ENCODE peak calls at places on chromosomes 16 and 17, in seven cellular contexts. One of them, this sample, is unnamed.

GRCh38 chr17:16371742-16372141 is 9.1 kb upstream of the UBB start:
- DNase-seq in upper lobe of left lung: no peak
- DNase-seq in body of pancreas: no peak
- DNase-seq in SK-N-SH: peak; percentile 26
- DNase-seq in fibroblast of villous mesenchyme: peak; percentile 77
- DNase-seq in mucosa of descending colon: no peak
- DNase-seq in foreskin fibroblast: peak; percentile 94
- DNase-seq in this sample: peak; percentile 52

GRCh38 chr17:27407916-27408846 is 48.1 kb upstream of the KSR1 start:
- DNase-seq in upper lobe of left lung: no peak
- DNase-seq in body of pancreas: no peak
- DNase-seq in SK-N-SH: no peak
- DNase-seq in fibroblast of villous mesenchyme: peak; percentile 60
- DNase-seq in mucosa of descending colon: no peak
- DNase-seq in foreskin fibroblast: peak; percentile 79
- DNase-seq in this sample: peak; percentile 76

GRCh38 chr17:48814504-48814903 is 2.5 kb downstream of the TTLL6 start:
- DNase-seq in upper lobe of left lung: no peak
- DNase-seq in body of pancreas: peak; percentile 57
- DNase-seq in SK-N-SH: peak; percentile 87
- DNase-seq in fibroblast of villous mesenchyme: peak; percentile 62
- DNase-seq in mucosa of descending colon: no peak
- DNase-seq in foreskin fibroblast: peak; percentile 65
- DNase-seq in this sample: peak; percentile 17

GRCh38 chr17:29791336-29791735 is 138.7 kb downstream of the SSH2 start:
- DNase-seq in upper lobe of left lung: no peak
- DNase-seq in body of pancreas: no peak
- DNase-seq in SK-N-SH: no peak
- DNase-seq in fibroblast of villous mesenchyme: no peak
- DNase-seq in mucosa of descending colon: no peak
- DNase-seq in foreskin fibroblast: no peak
- DNase-seq in this sample: no peak

GRCh38 chr17:2090804-2091534 is 36.1 kb downstream of the HIC1 start:
- DNase-seq in upper lobe of left lung: no peak
- DNase-seq in body of pancreas: peak; percentile 53
- DNase-seq in SK-N-SH: peak; percentile 36
- DNase-seq in fibroblast of villous mesenchyme: peak; percentile 97
- DNase-seq in mucosa of descending colon: no peak
- DNase-seq in foreskin fibroblast: peak; percentile 96
- DNase-seq in this sample: peak; percentile 96

GRCh38 chr17:15469260-15469659 is 1.8 kb upstream of the CDRT4 start:
- DNase-seq in upper lobe of left lung: no peak
- DNase-seq in body of pancreas: no peak
- DNase-seq in SK-N-SH: peak; percentile 54
- DNase-seq in fibroblast of villous mesenchyme: no peak
- DNase-seq in mucosa of descending colon: no peak
- DNase-seq in foreskin fibroblast: peak; percentile 41
- DNase-seq in this sample: no peak

GRCh38 chr17:40596261-40596919 is 31.1 kb upstream of the CCR7 start:
- DNase-seq in upper lobe of left lung: no peak
- DNase-seq in body of pancreas: no peak
- DNase-seq in SK-N-SH: peak; percentile 32
- DNase-seq in fibroblast of villous mesenchyme: peak; percentile 14
- DNase-seq in mucosa of descending colon: no peak
- DNase-seq in foreskin fibroblast: no peak
- DNase-seq in this sample: no peak

GRCh38 chr16:21117567-21117966 is 33.1 kb downstream of the DNAH3 start:
- DNase-seq in upper lobe of left lung: no peak
- DNase-seq in body of pancreas: no peak
- DNase-seq in SK-N-SH: no peak
- DNase-seq in fibroblast of villous mesenchyme: no peak
- DNase-seq in mucosa of descending colon: no peak
- DNase-seq in foreskin fibroblast: no peak
- DNase-seq in this sample: no peak

GRCh38 chr17:29292071-29292991 is 1.6 kb downstream of the NUFIP2 start:
- DNase-seq in upper lobe of left lung: peak; percentile 81
- DNase-seq in body of pancreas: peak; percentile 67
- DNase-seq in SK-N-SH: peak; percentile 83
- DNase-seq in fibroblast of villous mesenchyme: peak; percentile 55
- DNase-seq in mucosa of descending colon: peak; percentile 84
- DNase-seq in foreskin fibroblast: peak; percentile 73
- DNase-seq in this sample: peak; percentile 40

GRCh38 chr17:64992325-64992802 is 64.2 kb downstream of the GNA13 start:
- DNase-seq in upper lobe of left lung: no peak
- DNase-seq in body of pancreas: no peak
- DNase-seq in SK-N-SH: no peak
- DNase-seq in fibroblast of villous mesenchyme: peak; percentile 34
- DNase-seq in mucosa of descending colon: no peak
- DNase-seq in foreskin fibroblast: peak; percentile 58
- DNase-seq in this sample: peak; percentile 26

GRCh38 chr16:67767953-67768352 is 38.4 kb downstream of the RANBP10 start:
- DNase-seq in upper lobe of left lung: peak; percentile 34
- DNase-seq in body of pancreas: no peak
- DNase-seq in SK-N-SH: no peak
- DNase-seq in fibroblast of villous mesenchyme: peak; percentile 74
- DNase-seq in mucosa of descending colon: no peak
- DNase-seq in foreskin fibroblast: peak; percentile 83
- DNase-seq in this sample: peak; percentile 48

GRCh38 chr16:68902376-68903345 is 59.3 kb downstream of the TANGO6 start:
- DNase-seq in upper lobe of left lung: peak; percentile 47
- DNase-seq in body of pancreas: peak; percentile 63
- DNase-seq in SK-N-SH: peak; percentile 55
- DNase-seq in fibroblast of villous mesenchyme: peak; percentile 62
- DNase-seq in mucosa of descending colon: no peak
- DNase-seq in foreskin fibroblast: peak; percentile 55
- DNase-seq in this sample: peak; percentile 42

GRCh38 chr16:89708481-89708931 is 7.0 kb upstream of the SPATA2L start:
- DNase-seq in upper lobe of left lung: no peak
- DNase-seq in body of pancreas: no peak
- DNase-seq in SK-N-SH: no peak
- DNase-seq in fibroblast of villous mesenchyme: no peak
- DNase-seq in mucosa of descending colon: peak; percentile 81
- DNase-seq in foreskin fibroblast: no peak
- DNase-seq in this sample: no peak

GRCh38 chr17:49525831-49526741 is 31.0 kb downstream of the NGFR start:
- DNase-seq in upper lobe of left lung: no peak
- DNase-seq in body of pancreas: peak; percentile 33
- DNase-seq in SK-N-SH: peak; percentile 15
- DNase-seq in fibroblast of villous mesenchyme: no peak
- DNase-seq in mucosa of descending colon: no peak
- DNase-seq in foreskin fibroblast: no peak
- DNase-seq in this sample: no peak

GRCh38 chr16:24125199-24125598 is 130.9 kb upstream of the CACNG3 start:
- DNase-seq in upper lobe of left lung: no peak
- DNase-seq in body of pancreas: no peak
- DNase-seq in SK-N-SH: no peak
- DNase-seq in fibroblast of villous mesenchyme: no peak
- DNase-seq in mucosa of descending colon: no peak
- DNase-seq in foreskin fibroblast: no peak
- DNase-seq in this sample: no peak

GRCh38 chr16:56788435-56788834 is 58.5 kb downstream of the NUP93 start:
- DNase-seq in upper lobe of left lung: no peak
- DNase-seq in body of pancreas: no peak
- DNase-seq in SK-N-SH: no peak
- DNase-seq in fibroblast of villous mesenchyme: no peak
- DNase-seq in mucosa of descending colon: no peak
- DNase-seq in foreskin fibroblast: no peak
- DNase-seq in this sample: no peak

GRCh38 chr16:2854700-2855309 is 3.2 kb downstream of the PRSS22 start:
- DNase-seq in upper lobe of left lung: no peak
- DNase-seq in body of pancreas: no peak
- DNase-seq in SK-N-SH: peak; percentile 46
- DNase-seq in fibroblast of villous mesenchyme: no peak
- DNase-seq in mucosa of descending colon: no peak
- DNase-seq in foreskin fibroblast: peak; percentile 36
- DNase-seq in this sample: no peak

GRCh38 chr16:1069154-1069553 is 3.4 kb upstream of the SSTR5 start:
- DNase-seq in upper lobe of left lung: no peak
- DNase-seq in body of pancreas: no peak
- DNase-seq in SK-N-SH: no peak
- DNase-seq in fibroblast of villous mesenchyme: no peak
- DNase-seq in mucosa of descending colon: no peak
- DNase-seq in foreskin fibroblast: no peak
- DNase-seq in this sample: no peak

GRCh38 chr16:30113031-30113710 is at the start of gene GDPD3:
- DNase-seq in upper lobe of left lung: peak; percentile 48
- DNase-seq in body of pancreas: no peak
- DNase-seq in SK-N-SH: no peak
- DNase-seq in fibroblast of villous mesenchyme: no peak
- DNase-seq in mucosa of descending colon: peak; percentile 92
- DNase-seq in foreskin fibroblast: no peak
- DNase-seq in this sample: no peak

GRCh38 chr17:39674179-39674578 is 5.9 kb downstream of the PNMT start:
- DNase-seq in upper lobe of left lung: no peak
- DNase-seq in body of pancreas: no peak
- DNase-seq in SK-N-SH: no peak
- DNase-seq in fibroblast of villous mesenchyme: no peak
- DNase-seq in mucosa of descending colon: no peak
- DNase-seq in foreskin fibroblast: no peak
- DNase-seq in this sample: no peak

GRCh38 chr16:81071816-81072215 is 5.2 kb downstream of the C16orf46 start:
- DNase-seq in upper lobe of left lung: no peak
- DNase-seq in body of pancreas: no peak
- DNase-seq in SK-N-SH: no peak
- DNase-seq in fibroblast of villous mesenchyme: peak; percentile 61
- DNase-seq in mucosa of descending colon: no peak
- DNase-seq in foreskin fibroblast: peak; percentile 10
- DNase-seq in this sample: no peak

GRCh38 chr16:10828851-10829331 is 10.3 kb upstream of the TVP23A start:
- DNase-seq in upper lobe of left lung: peak; percentile 93
- DNase-seq in body of pancreas: peak; percentile 97
- DNase-seq in SK-N-SH: peak; percentile 82
- DNase-seq in fibroblast of villous mesenchyme: peak; percentile 43
- DNase-seq in mucosa of descending colon: peak; percentile 88
- DNase-seq in foreskin fibroblast: peak; percentile 86
- DNase-seq in this sample: peak; percentile 89
- H3K4me3 ChIP-seq in upper lobe of left lung: no peak overlapping the region
- H3K4me3 ChIP-seq in body of pancreas: no peak overlapping the region
- H3K4me3 ChIP-seq in SK-N-SH: no peak overlapping the region
- H3K4me3 ChIP-seq in fibroblast of villous mesenchyme: no peak overlapping the region
- H3K4me3 ChIP-seq in mucosa of descending colon: no peak overlapping the region
- H3K4me3 ChIP-seq in foreskin fibroblast: no peak overlapping the region
- H3K4me3 ChIP-seq in this sample: peak overlapping the region; percentile 26

DNA sequence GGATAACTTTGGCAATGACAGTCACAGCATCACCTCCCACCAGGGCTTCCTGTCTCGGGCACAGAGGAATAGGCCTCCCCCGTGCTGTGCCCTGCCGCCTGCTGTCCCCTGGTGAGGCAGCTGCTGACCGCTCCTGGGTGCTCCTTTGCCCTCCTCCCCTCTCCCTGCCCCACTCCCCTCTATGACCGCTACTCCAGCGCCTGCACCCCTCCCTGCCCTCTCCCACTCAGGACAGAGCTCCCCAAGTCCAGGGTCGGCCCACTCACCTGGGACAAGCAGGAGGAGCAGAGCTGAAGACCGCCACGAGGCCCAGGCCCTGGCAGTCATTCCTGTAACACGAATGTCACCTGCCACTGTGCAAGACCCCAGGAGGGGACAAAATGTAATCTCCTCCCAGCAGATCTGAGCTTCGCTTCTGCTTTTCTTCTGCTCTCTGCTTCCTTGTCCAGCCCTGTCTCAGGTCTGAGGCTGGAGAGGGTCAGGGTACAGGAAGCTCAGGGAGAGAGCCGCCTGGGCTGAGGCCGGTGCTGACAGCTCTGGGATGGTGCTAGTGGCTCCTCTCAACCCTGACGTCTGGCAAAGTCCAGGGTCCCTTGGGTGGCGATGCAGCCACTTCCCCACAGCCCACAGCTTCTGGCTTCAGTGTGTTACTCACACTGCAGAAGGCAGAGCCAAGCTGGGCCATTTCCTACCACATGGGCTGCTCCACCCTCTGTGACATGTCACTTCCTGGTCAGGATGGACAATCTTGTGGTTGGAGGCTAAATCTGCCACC is at the start of gene CD300C:
- DNase-seq in upper lobe of left lung: peak; percentile 54
- DNase-seq in body of pancreas: peak; percentile 51
- DNase-seq in SK-N-SH: no peak
- DNase-seq in fibroblast of villous mesenchyme: no peak
- DNase-seq in mucosa of descending colon: no peak
- DNase-seq in foreskin fibroblast: no peak
- DNase-seq in this sample: peak; percentile 2
- H3K4me3 ChIP-seq in upper lobe of left lung: peak within 1 kb of the TSS; percentile 19
- H3K4me3 ChIP-seq in body of pancreas: no peak within 1 kb of the TSS
- H3K4me3 ChIP-seq in SK-N-SH: no peak within 1 kb of the TSS
- H3K4me3 ChIP-seq in fibroblast of villous mesenchyme: no peak within 1 kb of the TSS
- H3K4me3 ChIP-seq in mucosa of descending colon: no peak within 1 kb of the TSS
- H3K4me3 ChIP-seq in foreskin fibroblast: no peak within 1 kb of the TSS
- H3K4me3 ChIP-seq in this sample: no peak within 1 kb of the TSS

GRCh38 chr16:15422222-15422621 is 12.2 kb upstream of the BMERB1 start:
- DNase-seq in upper lobe of left lung: no peak
- DNase-seq in body of pancreas: peak; percentile 54
- DNase-seq in SK-N-SH: no peak
- DNase-seq in fibroblast of villous mesenchyme: no peak
- DNase-seq in mucosa of descending colon: no peak
- DNase-seq in foreskin fibroblast: no peak
- DNase-seq in this sample: no peak

GRCh38 chr16:15425861-15426260 is 8.5 kb upstream of the BMERB1 start:
- DNase-seq in upper lobe of left lung: no peak
- DNase-seq in body of pancreas: no peak
- DNase-seq in SK-N-SH: no peak
- DNase-seq in fibroblast of villous mesenchyme: peak; percentile 60
- DNase-seq in mucosa of descending colon: no peak
- DNase-seq in foreskin fibroblast: no peak
- DNase-seq in this sample: no peak

GRCh38 chr16:15427648-15428239 is 6.6 kb upstream of the BMERB1 start:
- DNase-seq in upper lobe of left lung: peak; percentile 59
- DNase-seq in body of pancreas: peak; percentile 84
- DNase-seq in SK-N-SH: peak; percentile 75
- DNase-seq in fibroblast of villous mesenchyme: peak; percentile 84
- DNase-seq in mucosa of descending colon: no peak
- DNase-seq in foreskin fibroblast: peak; percentile 91
- DNase-seq in this sample: peak; percentile 84
- H3K4me3 ChIP-seq in upper lobe of left lung: no peak overlapping the region
- H3K4me3 ChIP-seq in body of pancreas: no peak overlapping the region
- H3K4me3 ChIP-seq in SK-N-SH: no peak overlapping the region
- H3K4me3 ChIP-seq in fibroblast of villous mesenchyme: no peak overlapping the region
- H3K4me3 ChIP-seq in mucosa of descending colon: no peak overlapping the region
- H3K4me3 ChIP-seq in foreskin fibroblast: peak overlapping the region; percentile 35
- H3K4me3 ChIP-seq in this sample: peak overlapping the region; percentile 24

DNA sequence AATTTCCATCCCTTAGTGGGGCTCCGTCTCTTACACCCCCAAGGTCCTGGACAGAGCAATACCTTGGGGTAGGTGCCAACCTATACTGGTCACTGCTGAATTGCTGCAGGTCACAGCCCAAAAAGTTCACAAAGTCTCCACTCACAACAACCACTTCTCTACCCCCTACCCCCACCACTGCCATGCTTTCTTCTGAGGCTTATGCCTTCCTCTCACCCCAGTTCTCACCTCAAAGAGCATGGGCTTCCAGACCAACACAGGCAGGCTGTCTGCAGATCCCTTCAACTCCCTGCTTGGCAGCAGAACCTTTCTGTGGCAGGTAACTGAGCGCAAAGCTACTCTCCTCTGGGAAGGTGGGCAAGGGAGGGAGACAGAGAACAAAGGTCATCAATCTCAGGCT is 35.5 kb downstream of the C16orf78 start:
- DNase-seq in upper lobe of left lung: no peak
- DNase-seq in body of pancreas: no peak
- DNase-seq in SK-N-SH: no peak
- DNase-seq in fibroblast of villous mesenchyme: no peak
- DNase-seq in mucosa of descending colon: no peak
- DNase-seq in foreskin fibroblast: no peak
- DNase-seq in this sample: no peak
- H3K4me3 ChIP-seq in upper lobe of left lung: no peak overlapping the region
- H3K4me3 ChIP-seq in body of pancreas: no peak overlapping the region
- H3K4me3 ChIP-seq in SK-N-SH: no peak overlapping the region
- H3K4me3 ChIP-seq in fibroblast of villous mesenchyme: no peak overlapping the region
- H3K4me3 ChIP-seq in mucosa of descending colon: no peak overlapping the region
- H3K4me3 ChIP-seq in foreskin fibroblast: no peak overlapping the region
- H3K4me3 ChIP-seq in this sample: no peak overlapping the region